ENCODE peak calls at places on chromosome 4, in four cellular contexts. One of them, this sample, is unnamed.

GRCh38 chr4:121998024-121998423 is 46.2 kb upstream of the TRPC3 start:
- DNase-seq in foreskin fibroblast: no peak
- DNase-seq in BJ: no peak
- DNase-seq in C1 segment of cervical spinal cord: no peak
- DNase-seq in this sample: peak

GRCh38 chr4:126691797-126692196 is 941.0 kb upstream of the INTU start:
- DNase-seq in foreskin fibroblast: no peak
- DNase-seq in BJ: no peak
- DNase-seq in C1 segment of cervical spinal cord: no peak
- DNase-seq in this sample: no peak

GRCh38 chr4:139951051-139951450 is 202.9 kb downstream of the MAML3 start:
- DNase-seq in foreskin fibroblast: no peak
- DNase-seq in BJ: no peak
- DNase-seq in C1 segment of cervical spinal cord: no peak
- DNase-seq in this sample: no peak

GRCh38 chr4:108762559-108763225 is at the start of gene ETNPPL:
- DNase-seq in foreskin fibroblast: no peak
- DNase-seq in BJ: no peak
- DNase-seq in C1 segment of cervical spinal cord: no peak
- DNase-seq in this sample: no peak

GRCh38 chr4:57492479-57492878 is 382.3 kb upstream of the IGFBP7 start:
- DNase-seq in foreskin fibroblast: no peak
- DNase-seq in BJ: no peak
- DNase-seq in C1 segment of cervical spinal cord: no peak
- DNase-seq in this sample: no peak

GRCh38 chr4:88318751-88319350 is 34.5 kb upstream of the PPM1K start:
- DNase-seq in foreskin fibroblast: no peak
- DNase-seq in BJ: no peak
- DNase-seq in C1 segment of cervical spinal cord: no peak
- DNase-seq in this sample: no peak

GRCh38 chr4:88613417-88613875 is 21.2 kb downstream of the HERC3 start:
- DNase-seq in foreskin fibroblast: no peak
- DNase-seq in BJ: no peak
- DNase-seq in C1 segment of cervical spinal cord: no peak
- DNase-seq in this sample: no peak

GRCh38 chr4:6179362-6179761 is 21.0 kb downstream of the JAKMIP1 start:
- DNase-seq in foreskin fibroblast: no peak
- DNase-seq in BJ: no peak
- DNase-seq in C1 segment of cervical spinal cord: no peak
- DNase-seq in this sample: no peak

GRCh38 chr4:132642196-132642817 is 506.8 kb upstream of the PCDH10 start:
- DNase-seq in foreskin fibroblast: no peak
- DNase-seq in BJ: no peak
- DNase-seq in C1 segment of cervical spinal cord: no peak
- DNase-seq in this sample: no peak

GRCh38 chr4:3037957-3038451 is 36.3 kb downstream of the HTT-AS start:
- DNase-seq in foreskin fibroblast: no peak
- DNase-seq in BJ: no peak
- DNase-seq in C1 segment of cervical spinal cord: no peak
- DNase-seq in this sample: no peak

GRCh38 chr4:155796031-155796430 is 37.2 kb downstream of the GUCY1B1 start:
- DNase-seq in foreskin fibroblast: no peak
- DNase-seq in BJ: no peak
- DNase-seq in C1 segment of cervical spinal cord: no peak
- DNase-seq in this sample: no peak

GRCh38 chr4:22391548-22391947 is 124.3 kb downstream of the ADGRA3 start:
- DNase-seq in foreskin fibroblast: peak
- DNase-seq in BJ: no peak
- DNase-seq in C1 segment of cervical spinal cord: no peak
- DNase-seq in this sample: no peak

GRCh38 chr4:169128902-169129301 is 118.8 kb upstream of the CBR4 start:
- DNase-seq in foreskin fibroblast: no peak
- DNase-seq in BJ: no peak
- DNase-seq in C1 segment of cervical spinal cord: no peak
- DNase-seq in this sample: no peak

GRCh38 chr4:47647544-47647943 is 162.5 kb downstream of the ATP10D start:
- DNase-seq in foreskin fibroblast: no peak
- DNase-seq in BJ: no peak
- DNase-seq in C1 segment of cervical spinal cord: no peak
- DNase-seq in this sample: no peak

GRCh38 chr4:152516156-152516555 is 19.7 kb downstream of the FBXW7 start:
- DNase-seq in foreskin fibroblast: no peak
- DNase-seq in BJ: no peak
- DNase-seq in C1 segment of cervical spinal cord: no peak
- DNase-seq in this sample: no peak

GRCh38 chr4:187883836-187884235 is 111.7 kb upstream of the ZFP42 start:
- DNase-seq in foreskin fibroblast: no peak
- DNase-seq in BJ: no peak
- DNase-seq in C1 segment of cervical spinal cord: no peak
- DNase-seq in this sample: no peak